ENCODE peak calls at places on chromosomes 5 and 9, in four cellular contexts. U is CD8-positive, alpha-beta memory T cell; V is upper lobe of left lung; F is DMS153. J is an unnamed sample.

GRCh38 chr5:97764700-97765099 is 581.7 kb upstream of the RIOK2 start:
- DNase-seq in U (no peak), V (no peak), F (no peak), J (no peak)

GRCh38 chr5:14008819-14009311 is 64.4 kb upstream of the DNAH5 start:
- DNase-seq in U (no peak), V (peak; percentile 71), F (peak; percentile 85), J (no peak)

GRCh38 chr5:149024477-149024876 is 38.4 kb downstream of the SH3TC2 start:
- DNase-seq in U (no peak), V (no peak), F (no peak), J (no peak)

GRCh38 chr9:114462791-114463190 is 42.5 kb downstream of the WHRN start:
- DNase-seq in U (no peak), V (no peak), F (no peak), J (no peak)

GRCh38 chr9:13143281-13143680 is 136.2 kb downstream of the MPDZ start:
- DNase-seq in U (no peak), V (no peak), F (no peak), J (no peak)

GRCh38 chr5:5315068-5315835 is 107.2 kb upstream of the ICE1 start:
- DNase-seq in U (no peak), V (no peak), F (no peak), J (no peak)

GRCh38 chr5:15285901-15286583 is 213.9 kb upstream of the FBXL7 start:
- DNase-seq in U (no peak), V (no peak), F (no peak), J (no peak)

GRCh38 chr5:132102944-132103343 is 29.4 kb downstream of the CSF2 start:
- DNase-seq in U (no peak), V (no peak), F (no peak), J (no peak)

GRCh38 chr5:94788527-94788926 is 170.1 kb downstream of the SLF1 start:
- DNase-seq in U (no peak), V (no peak), F (no peak), J (no peak)

GRCh38 chr5:15383469-15383868 is 116.5 kb upstream of the FBXL7 start:
- DNase-seq in U (no peak), V (no peak), F (peak; percentile 51), J (no peak)

GRCh38 chr9:136588663-136589464 is 43.0 kb upstream of the NOTCH1 start:
- DNase-seq in U (no peak), V (no peak), F (no peak), J (no peak)